ENCODE peak calls at places on chromosomes 11 and 22, in nine cellular contexts. E is NCI-H146; Z is hypothalamus; H is head of caudate nucleus; P is T47D; X is BJ; T is LHCN-M2; I is HAP-1; R is activated naive CD8-positive, alpha-beta T cell treated with anti-CD3 and anti-CD28 coated beads, Interleukin-2, amount 50 U/mL, for 24 hours. V is an unnamed sample.

GRCh38 chr11:27312110-27312509 is 50.9 kb downstream of the CCDC34 start:
- DNase-seq in E (no peak), Z (no peak), H (no peak), P (no peak), X (no peak), T (no peak), I (no peak), R (no peak), V (no peak)

GRCh38 chr22:48491451-48491941 is 1336.2 kb downstream of the BRD1 start:
- DNase-seq in E (no peak), Z (no peak), H (no peak), P (peak; percentile 45), X (no peak), T (no peak), I (no peak), R (no peak), V (no peak)

GRCh38 chr11:116576523-116576922 is 196.3 kb downstream of the BUD13 start:
- DNase-seq in E (no peak), Z (no peak), H (no peak), P (no peak), X (no peak), T (no peak), I (no peak), R (no peak), V (no peak)

GRCh38 chr11:64007160-64007628 is 21.0 kb downstream of the OTUB1 start:
- DNase-seq in E (no peak), Z (no peak), H (no peak), P (peak; percentile 37), X (no peak), T (peak; percentile 22), I (peak; percentile 61), R (no peak), V (no peak)

GRCh38 chr11:119120639-119121007 is 757 bp upstream of the HINFP start:
- DNase-seq in E (peak; percentile 82), Z (no peak), H (no peak), P (no peak), X (no peak), T (peak; percentile 35), I (peak; percentile 61), R (no peak), V (no peak)

GRCh38 chr11:105297463-105297862 is 157.9 kb upstream of the CARD18 start:
- DNase-seq in E (no peak), Z (no peak), H (no peak), P (no peak), X (peak; percentile 33), T (peak; percentile 73), I (no peak), R (no peak), V (no peak)

GRCh38 chr22:23522642-23523251 is 57.3 kb downstream of the IGLL1 start:
- DNase-seq in E (peak; percentile 54), Z (no peak), H (peak; percentile 7), P (no peak), X (no peak), T (no peak), I (no peak), R (no peak), V (no peak)

GRCh38 chr11:14446701-14447169 is 52.9 kb downstream of the COPB1 start:
- DNase-seq in E (no peak), Z (no peak), H (no peak), P (no peak), X (peak; percentile 76), T (no peak), I (no peak), R (no peak), V (no peak)

GRCh38 chr11:33396361-33396760 is 139.2 kb downstream of the HIPK3 start:
- DNase-seq in E (no peak), Z (no peak), H (no peak), P (no peak), X (no peak), T (no peak), I (no peak), R (no peak), V (no peak)